ENCODE peak calls at places on chromosomes 2 and 18, in eight cellular contexts. One of them, this sample, is unnamed.

GRCh38 chr2:105241443-105241842 is at the start of gene GPR45:
- DNase-seq in tibial artery: no peak
- DNase-seq in A549: no peak
- DNase-seq in colonic mucosa: no peak
- DNase-seq in HFF-Myc: no peak
- DNase-seq in suprapubic skin: no peak
- DNase-seq in fibroblast of mammary gland: no peak
- DNase-seq in cardiac fibroblast: no peak
- DNase-seq in this sample: no peak

GRCh38 chr2:213862407-213863076 is 548.3 kb upstream of the VWC2L start:
- DNase-seq in tibial artery: no peak
- DNase-seq in A549: no peak
- DNase-seq in colonic mucosa: no peak
- DNase-seq in HFF-Myc: no peak
- DNase-seq in suprapubic skin: no peak
- DNase-seq in fibroblast of mammary gland: no peak
- DNase-seq in cardiac fibroblast: no peak
- DNase-seq in this sample: no peak

GRCh38 chr18:79478484-79479113 is 82.9 kb downstream of the NFATC1 start:
- DNase-seq in tibial artery: no peak
- DNase-seq in A549: no peak
- DNase-seq in colonic mucosa: no peak
- DNase-seq in HFF-Myc: no peak
- DNase-seq in suprapubic skin: peak
- DNase-seq in fibroblast of mammary gland: no peak
- DNase-seq in cardiac fibroblast: no peak
- DNase-seq in this sample: no peak

GRCh38 chr2:225354281-225354774 is 45.2 kb upstream of the NYAP2 start:
- DNase-seq in tibial artery: no peak
- DNase-seq in A549: no peak
- DNase-seq in colonic mucosa: no peak
- DNase-seq in HFF-Myc: peak
- DNase-seq in suprapubic skin: no peak
- DNase-seq in fibroblast of mammary gland: peak
- DNase-seq in cardiac fibroblast: peak
- DNase-seq in this sample: peak

GRCh38 chr2:15580451-15580850 is 11.2 kb upstream of the DDX1 start:
- DNase-seq in tibial artery: no peak
- DNase-seq in A549: no peak
- DNase-seq in colonic mucosa: no peak
- DNase-seq in HFF-Myc: no peak
- DNase-seq in suprapubic skin: no peak
- DNase-seq in fibroblast of mammary gland: no peak
- DNase-seq in cardiac fibroblast: no peak
- DNase-seq in this sample: no peak

GRCh38 chr2:197137826-197138480 is 172.6 kb downstream of the ANKRD44 start:
- DNase-seq in tibial artery: no peak
- DNase-seq in A549: no peak
- DNase-seq in colonic mucosa: no peak
- DNase-seq in HFF-Myc: no peak
- DNase-seq in suprapubic skin: no peak
- DNase-seq in fibroblast of mammary gland: peak
- DNase-seq in cardiac fibroblast: peak
- DNase-seq in this sample: no peak

GRCh38 chr2:119659601-119660342 is 19.2 kb upstream of the TMEM177 start:
- DNase-seq in tibial artery: no peak
- DNase-seq in A549: no peak
- DNase-seq in colonic mucosa: peak
- DNase-seq in HFF-Myc: no peak
- DNase-seq in suprapubic skin: no peak
- DNase-seq in fibroblast of mammary gland: peak
- DNase-seq in cardiac fibroblast: peak
- DNase-seq in this sample: peak

GRCh38 chr2:158969717-158970521 is 1.5 kb downstream of the TANC1 start:
- DNase-seq in tibial artery: peak
- DNase-seq in A549: no peak
- DNase-seq in colonic mucosa: peak
- DNase-seq in HFF-Myc: no peak
- DNase-seq in suprapubic skin: no peak
- DNase-seq in fibroblast of mammary gland: peak
- DNase-seq in cardiac fibroblast: peak
- DNase-seq in this sample: peak

GRCh38 chr2:128778843-128779242 is 460.2 kb upstream of the HS6ST1 start:
- DNase-seq in tibial artery: no peak
- DNase-seq in A549: no peak
- DNase-seq in colonic mucosa: no peak
- DNase-seq in HFF-Myc: no peak
- DNase-seq in suprapubic skin: no peak
- DNase-seq in fibroblast of mammary gland: no peak
- DNase-seq in cardiac fibroblast: no peak
- DNase-seq in this sample: no peak

GRCh38 chr2:220167956-220168355 is 540.5 kb downstream of the SLC4A3 start:
- DNase-seq in tibial artery: no peak
- DNase-seq in A549: no peak
- DNase-seq in colonic mucosa: no peak
- DNase-seq in HFF-Myc: no peak
- DNase-seq in suprapubic skin: no peak
- DNase-seq in fibroblast of mammary gland: no peak
- DNase-seq in cardiac fibroblast: no peak
- DNase-seq in this sample: no peak

GRCh38 chr18:34482204-34482603 is 227.9 kb upstream of the DTNA start:
- DNase-seq in tibial artery: no peak
- DNase-seq in A549: no peak
- DNase-seq in colonic mucosa: no peak
- DNase-seq in HFF-Myc: no peak
- DNase-seq in suprapubic skin: no peak
- DNase-seq in fibroblast of mammary gland: no peak
- DNase-seq in cardiac fibroblast: no peak
- DNase-seq in this sample: no peak

GRCh38 chr2:50783116-50783515 is 248.8 kb downstream of the NRXN1 start:
- DNase-seq in tibial artery: no peak
- DNase-seq in A549: no peak
- DNase-seq in colonic mucosa: no peak
- DNase-seq in HFF-Myc: no peak
- DNase-seq in suprapubic skin: no peak
- DNase-seq in fibroblast of mammary gland: no peak
- DNase-seq in cardiac fibroblast: no peak
- DNase-seq in this sample: no peak

GRCh38 chr2:183207110-183207509 is 82.9 kb downstream of the NUP35 start:
- DNase-seq in tibial artery: no peak
- DNase-seq in A549: no peak
- DNase-seq in colonic mucosa: no peak
- DNase-seq in HFF-Myc: no peak
- DNase-seq in suprapubic skin: no peak
- DNase-seq in fibroblast of mammary gland: peak
- DNase-seq in cardiac fibroblast: peak
- DNase-seq in this sample: peak

GRCh38 chr2:75337040-75337439 is 137.7 kb upstream of the TACR1 start:
- DNase-seq in tibial artery: no peak
- DNase-seq in A549: no peak
- DNase-seq in colonic mucosa: no peak
- DNase-seq in HFF-Myc: no peak
- DNase-seq in suprapubic skin: no peak
- DNase-seq in fibroblast of mammary gland: no peak
- DNase-seq in cardiac fibroblast: no peak
- DNase-seq in this sample: no peak

GRCh38 chr2:219081701-219082331 is 21.1 kb upstream of the IHH start:
- DNase-seq in tibial artery: no peak
- DNase-seq in A549: no peak
- DNase-seq in colonic mucosa: peak
- DNase-seq in HFF-Myc: no peak
- DNase-seq in suprapubic skin: no peak
- DNase-seq in fibroblast of mammary gland: no peak
- DNase-seq in cardiac fibroblast: no peak
- DNase-seq in this sample: no peak

GRCh38 chr2:235300368-235301201 is 193.3 kb upstream of the AGAP1 start:
- DNase-seq in tibial artery: no peak
- DNase-seq in A549: no peak
- DNase-seq in colonic mucosa: no peak
- DNase-seq in HFF-Myc: peak
- DNase-seq in suprapubic skin: no peak
- DNase-seq in fibroblast of mammary gland: peak
- DNase-seq in cardiac fibroblast: peak
- DNase-seq in this sample: peak

GRCh38 chr2:126599062-126599461 is 56.9 kb upstream of the GYPC start:
- DNase-seq in tibial artery: no peak
- DNase-seq in A549: no peak
- DNase-seq in colonic mucosa: no peak
- DNase-seq in HFF-Myc: no peak
- DNase-seq in suprapubic skin: no peak
- DNase-seq in fibroblast of mammary gland: no peak
- DNase-seq in cardiac fibroblast: no peak
- DNase-seq in this sample: no peak

GRCh38 chr2:42125887-42126594 is 43.1 kb upstream of the EML4 start:
- DNase-seq in tibial artery: no peak
- DNase-seq in A549: no peak
- DNase-seq in colonic mucosa: peak
- DNase-seq in HFF-Myc: no peak
- DNase-seq in suprapubic skin: no peak
- DNase-seq in fibroblast of mammary gland: peak
- DNase-seq in cardiac fibroblast: peak
- DNase-seq in this sample: no peak

GRCh38 chr2:204706939-204707338 is 161.7 kb downstream of the PARD3B start:
- DNase-seq in tibial artery: no peak
- DNase-seq in A549: no peak
- DNase-seq in colonic mucosa: no peak
- DNase-seq in HFF-Myc: no peak
- DNase-seq in suprapubic skin: no peak
- DNase-seq in fibroblast of mammary gland: no peak
- DNase-seq in cardiac fibroblast: peak
- DNase-seq in this sample: no peak

GRCh38 chr18:79574938-79575525 is 104.6 kb upstream of the CTDP1 start:
- DNase-seq in tibial artery: no peak
- DNase-seq in A549: no peak
- DNase-seq in colonic mucosa: peak
- DNase-seq in HFF-Myc: no peak
- DNase-seq in suprapubic skin: peak
- DNase-seq in fibroblast of mammary gland: no peak
- DNase-seq in cardiac fibroblast: no peak
- DNase-seq in this sample: no peak

GRCh38 chr2:55010149-55010591 is 40.1 kb downstream of the RTN4 start:
- DNase-seq in tibial artery: peak
- DNase-seq in A549: peak
- DNase-seq in colonic mucosa: peak
- DNase-seq in HFF-Myc: peak
- DNase-seq in suprapubic skin: no peak
- DNase-seq in fibroblast of mammary gland: peak
- DNase-seq in cardiac fibroblast: peak
- DNase-seq in this sample: peak

GRCh38 chr2:216569765-216570164 is 63.5 kb upstream of the IGFBP2 start:
- DNase-seq in tibial artery: no peak
- DNase-seq in A549: no peak
- DNase-seq in colonic mucosa: no peak
- DNase-seq in HFF-Myc: no peak
- DNase-seq in suprapubic skin: no peak
- DNase-seq in fibroblast of mammary gland: no peak
- DNase-seq in cardiac fibroblast: no peak
- DNase-seq in this sample: no peak

DNA sequence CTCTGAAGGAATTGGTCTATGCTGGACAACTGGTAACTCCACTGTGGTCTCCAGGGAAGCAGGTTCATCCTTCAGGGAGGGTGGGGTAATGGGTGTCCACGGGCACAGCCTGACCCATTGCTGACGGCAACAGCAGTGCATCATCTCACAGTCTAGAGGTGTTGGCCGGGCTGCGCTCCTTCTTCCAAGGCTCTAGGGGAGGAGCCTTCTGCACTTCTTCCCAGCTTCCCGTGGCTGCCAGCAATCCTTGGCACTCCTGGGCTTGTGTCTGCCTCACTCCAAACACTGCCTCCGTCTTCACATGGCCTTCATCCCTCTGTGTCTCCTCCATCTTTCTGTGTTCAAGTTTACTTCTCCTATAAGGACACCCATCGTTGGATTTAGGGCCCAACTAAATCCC is 166.2 kb downstream of the CTIF start:
- DNase-seq in tibial artery: no peak
- DNase-seq in A549: no peak
- DNase-seq in colonic mucosa: no peak
- DNase-seq in HFF-Myc: no peak
- DNase-seq in suprapubic skin: no peak
- DNase-seq in fibroblast of mammary gland: no peak
- DNase-seq in cardiac fibroblast: no peak
- DNase-seq in this sample: no peak
- H3K4me3 ChIP-seq in tibial artery: no peak
- H3K4me3 ChIP-seq in A549: no peak
- H3K4me3 ChIP-seq in colonic mucosa: no peak
- H3K4me3 ChIP-seq in HFF-Myc: no peak
- H3K4me3 ChIP-seq in suprapubic skin: no peak
- H3K4me3 ChIP-seq in fibroblast of mammary gland: no peak
- H3K4me3 ChIP-seq in cardiac fibroblast: no peak
- H3K4me3 ChIP-seq in this sample: no peak

GRCh38 chr2:73268831-73269685 is 15.2 kb downstream of the FBXO41 start:
- DNase-seq in tibial artery: no peak
- DNase-seq in A549: peak
- DNase-seq in colonic mucosa: peak
- DNase-seq in HFF-Myc: no peak
- DNase-seq in suprapubic skin: no peak
- DNase-seq in fibroblast of mammary gland: no peak
- DNase-seq in cardiac fibroblast: no peak
- DNase-seq in this sample: no peak
- TF ChIP-seq CTCF in tibial artery: no peak
- TF ChIP-seq CTCF in A549: peak
- TF ChIP-seq CTCF in colonic mucosa: no peak
- TF ChIP-seq CTCF in HFF-Myc: no peak
- TF ChIP-seq CTCF in suprapubic skin: no peak
- TF ChIP-seq CTCF in fibroblast of mammary gland: no peak
- TF ChIP-seq CTCF in cardiac fibroblast: no peak
- TF ChIP-seq CTCF in this sample: no peak

GRCh38 chr2:199739413-199740110 is 111.4 kb downstream of the FTCDNL1 start:
- DNase-seq in tibial artery: peak
- DNase-seq in A549: peak
- DNase-seq in colonic mucosa: peak
- DNase-seq in HFF-Myc: peak
- DNase-seq in suprapubic skin: peak
- DNase-seq in fibroblast of mammary gland: peak
- DNase-seq in cardiac fibroblast: peak
- DNase-seq in this sample: peak
- H3K4me3 ChIP-seq in tibial artery: no peak
- H3K4me3 ChIP-seq in A549: no peak
- H3K4me3 ChIP-seq in colonic mucosa: no peak
- H3K4me3 ChIP-seq in HFF-Myc: no peak
- H3K4me3 ChIP-seq in suprapubic skin: no peak
- H3K4me3 ChIP-seq in fibroblast of mammary gland: no peak
- H3K4me3 ChIP-seq in cardiac fibroblast: no peak
- H3K4me3 ChIP-seq in this sample: no peak

DNA sequence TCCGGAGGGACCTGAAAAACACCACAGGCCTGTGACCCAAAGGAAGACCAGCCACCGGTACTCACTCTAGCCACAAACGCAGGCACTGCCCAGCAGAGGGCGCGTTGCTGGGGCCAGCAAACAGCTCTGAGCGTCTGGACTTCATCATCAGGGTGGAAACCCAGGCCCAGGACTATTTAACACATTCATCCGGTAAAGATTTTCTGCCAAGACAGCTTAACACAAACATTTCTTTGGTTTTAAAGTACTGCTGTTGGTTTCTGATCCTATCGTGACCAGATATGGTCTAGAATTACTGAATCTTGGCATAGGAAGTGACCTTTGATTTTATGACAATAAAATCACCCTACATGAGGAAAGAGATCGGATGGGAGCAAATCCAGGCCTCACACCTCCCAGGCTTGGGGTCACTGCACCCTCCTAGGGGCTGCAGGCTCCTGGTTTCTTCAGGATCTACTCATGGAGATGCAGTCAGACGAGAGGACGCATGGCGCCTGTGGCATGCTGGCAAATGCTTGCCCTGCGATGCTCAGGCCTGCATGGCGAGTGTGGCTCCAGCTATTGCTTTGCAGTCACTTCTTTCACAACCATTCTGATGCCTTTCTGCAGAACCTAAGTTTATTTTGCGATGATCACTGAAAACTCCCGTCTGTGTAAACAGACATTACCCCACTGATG is 130.4 kb downstream of the COL4A4 start:
- DNase-seq in tibial artery: no peak
- DNase-seq in A549: peak
- DNase-seq in colonic mucosa: peak
- DNase-seq in HFF-Myc: peak
- DNase-seq in suprapubic skin: no peak
- DNase-seq in fibroblast of mammary gland: peak
- DNase-seq in cardiac fibroblast: peak
- DNase-seq in this sample: peak
- TF ChIP-seq CTCF in tibial artery: no peak
- TF ChIP-seq CTCF in A549: peak
- TF ChIP-seq CTCF in colonic mucosa: peak
- TF ChIP-seq CTCF in HFF-Myc: peak
- TF ChIP-seq CTCF in suprapubic skin: peak
- TF ChIP-seq CTCF in fibroblast of mammary gland: peak
- TF ChIP-seq CTCF in cardiac fibroblast: peak
- TF ChIP-seq CTCF in this sample: peak

This sample was measured in astrocyte of the spinal cord.